ENCODE peak calls at places on chromosomes 1 and 21, in seven cellular contexts. One of them, this sample, is unnamed. For H3K4me1, the result is how much of the 10 kb centered on the place peaks cover.

GRCh38 chr1:24179251-24179895 is 7.7 kb downstream of the IFNLR1 start:
- DNase-seq in tibial nerve: no peak
- DNase-seq in body of pancreas: peak
- DNase-seq in IMR-90: no peak
- DNase-seq in esophagus squamous epithelium: no peak
- DNase-seq in A549: no peak
- DNase-seq in ovary: no peak
- DNase-seq in this sample: no peak

GRCh38 chr1:9629445-9630201 is 21.9 kb upstream of the PIK3CD start:
- DNase-seq in IMR-90: no peak
- DNase-seq in body of pancreas: peak
- DNase-seq in esophagus squamous epithelium: peak
- DNase-seq in tibial nerve: peak
- DNase-seq in A549: no peak
- DNase-seq in ovary: peak
- DNase-seq in this sample: peak

GRCh38 chr1:43582162-43582566 is 51.5 kb downstream of the PTPRF start:
- DNase-seq in esophagus squamous epithelium: no peak
- DNase-seq in body of pancreas: no peak
- DNase-seq in ovary: no peak
- DNase-seq in IMR-90: peak
- DNase-seq in A549: peak
- DNase-seq in tibial nerve: no peak
- DNase-seq in this sample: no peak

GRCh38 chr1:184875218-184875617 is 99.1 kb downstream of the NIBAN1 start:
- DNase-seq in tibial nerve: no peak
- DNase-seq in body of pancreas: no peak
- DNase-seq in IMR-90: no peak
- DNase-seq in A549: no peak
- DNase-seq in ovary: no peak
- DNase-seq in esophagus squamous epithelium: no peak
- DNase-seq in this sample: no peak

GRCh38 chr21:18832950-18833349 is 429.4 kb upstream of the TMPRSS15 start:
- DNase-seq in IMR-90: no peak
- DNase-seq in tibial nerve: no peak
- DNase-seq in ovary: no peak
- DNase-seq in A549: no peak
- DNase-seq in esophagus squamous epithelium: no peak
- DNase-seq in body of pancreas: no peak
- DNase-seq in this sample: no peak

GRCh38 chr1:86207323-86207722 is 50.8 kb upstream of the COL24A1 start:
- DNase-seq in body of pancreas: no peak
- DNase-seq in tibial nerve: no peak
- DNase-seq in IMR-90: peak
- DNase-seq in esophagus squamous epithelium: no peak
- DNase-seq in A549: no peak
- DNase-seq in ovary: no peak
- DNase-seq in this sample: peak

GRCh38 chr1:40638097-40639036 is 27.1 kb downstream of the RIMS3 start:
- DNase-seq in IMR-90: no peak
- DNase-seq in tibial nerve: no peak
- DNase-seq in ovary: no peak
- DNase-seq in A549: no peak
- DNase-seq in esophagus squamous epithelium: no peak
- DNase-seq in body of pancreas: no peak
- DNase-seq in this sample: no peak

GRCh38 chr1:41175546-41175945 is 66.6 kb downstream of the SCMH1 start:
- DNase-seq in IMR-90: peak
- DNase-seq in A549: no peak
- DNase-seq in esophagus squamous epithelium: no peak
- DNase-seq in body of pancreas: no peak
- DNase-seq in tibial nerve: no peak
- DNase-seq in ovary: no peak
- DNase-seq in this sample: no peak

GRCh38 chr1:226506021-226506420 is 42.5 kb upstream of the STUM start:
- DNase-seq in A549: no peak
- DNase-seq in tibial nerve: no peak
- DNase-seq in body of pancreas: no peak
- DNase-seq in esophagus squamous epithelium: no peak
- DNase-seq in IMR-90: no peak
- DNase-seq in ovary: no peak
- DNase-seq in this sample: no peak

GRCh38 chr21:40194181-40194580 is 326.9 kb downstream of the PCP4 start:
- DNase-seq in ovary: no peak
- DNase-seq in esophagus squamous epithelium: no peak
- DNase-seq in body of pancreas: no peak
- DNase-seq in A549: no peak
- DNase-seq in tibial nerve: no peak
- DNase-seq in IMR-90: no peak
- DNase-seq in this sample: no peak

GRCh38 chr1:100353073-100353801 is 931 bp downstream of the CDC14A start:
- DNase-seq in tibial nerve: no peak
- DNase-seq in A549: peak
- DNase-seq in ovary: peak
- DNase-seq in esophagus squamous epithelium: peak
- DNase-seq in body of pancreas: no peak
- DNase-seq in IMR-90: no peak
- DNase-seq in this sample: peak

GRCh38 chr1:153611356-153611755 is 1.6 kb downstream of the S100A16 start:
- DNase-seq in body of pancreas: no peak
- DNase-seq in A549: no peak
- DNase-seq in ovary: no peak
- DNase-seq in tibial nerve: no peak
- DNase-seq in esophagus squamous epithelium: no peak
- DNase-seq in IMR-90: no peak
- DNase-seq in this sample: no peak

GRCh38 chr1:153613406-153613805 is 469 bp upstream of the S100A16 start:
- DNase-seq in A549: no peak
- DNase-seq in body of pancreas: no peak
- DNase-seq in ovary: no peak
- DNase-seq in esophagus squamous epithelium: no peak
- DNase-seq in IMR-90: no peak
- DNase-seq in tibial nerve: no peak
- DNase-seq in this sample: no peak

GRCh38 chr1:153612755-153613331 is at the start of gene S100A16:
- DNase-seq in esophagus squamous epithelium: no peak
- DNase-seq in tibial nerve: peak
- DNase-seq in body of pancreas: peak
- DNase-seq in IMR-90: peak
- DNase-seq in ovary: peak
- DNase-seq in A549: peak
- DNase-seq in this sample: peak

GRCh38 chr1:153611024-153611352 is 1.9 kb downstream of the S100A16 start:
- DNase-seq in A549: no peak
- DNase-seq in body of pancreas: no peak
- DNase-seq in IMR-90: no peak
- DNase-seq in ovary: no peak
- DNase-seq in tibial nerve: no peak
- DNase-seq in esophagus squamous epithelium: no peak
- DNase-seq in this sample: no peak

DNA sequence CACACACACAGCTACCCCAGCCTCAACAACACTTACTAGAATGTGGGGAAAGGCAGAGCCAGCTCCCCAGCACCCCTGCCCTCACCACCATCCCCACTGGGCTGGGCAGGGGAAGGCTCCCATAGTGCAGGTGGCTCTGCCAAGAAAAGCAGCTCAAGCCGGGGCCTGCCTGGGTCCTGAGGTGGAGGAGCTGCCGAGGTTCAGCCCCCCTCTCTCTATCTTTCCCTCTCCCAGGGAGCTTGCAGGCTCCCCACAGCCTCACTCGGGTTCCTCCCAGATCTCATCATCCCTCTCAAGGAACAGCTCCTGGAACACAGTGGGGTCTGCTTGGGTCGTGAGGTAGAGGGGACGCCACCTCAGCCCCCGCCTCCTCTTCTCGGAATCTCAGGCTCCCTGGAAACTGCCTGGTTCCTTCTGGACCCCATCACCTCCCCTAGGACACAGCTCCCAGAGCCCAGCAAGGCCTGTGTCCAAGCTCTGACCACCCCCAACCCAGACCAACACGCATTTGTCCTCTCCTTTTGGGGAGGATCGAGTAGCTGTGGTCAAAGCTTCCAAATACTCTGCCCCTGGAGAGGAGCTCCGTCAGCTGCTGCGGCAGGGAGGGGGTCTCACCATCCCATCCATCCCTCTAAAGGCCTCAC is 704 bp downstream of the S100A16 start:
- DNase-seq in ovary: peak
- DNase-seq in esophagus squamous epithelium: no peak
- DNase-seq in body of pancreas: peak
- DNase-seq in A549: no peak
- DNase-seq in IMR-90: no peak
- DNase-seq in tibial nerve: no peak
- DNase-seq in this sample: no peak
- H3K4me3 ChIP-seq in ovary: peak
- H3K4me3 ChIP-seq in esophagus squamous epithelium: peak
- H3K4me3 ChIP-seq in body of pancreas: peak
- H3K4me3 ChIP-seq in A549: peak
- H3K4me3 ChIP-seq in IMR-90: peak
- H3K4me3 ChIP-seq in tibial nerve: peak
- H3K4me3 ChIP-seq in this sample: peak

GRCh38 chr1:247417786-247418185 is 1.8 kb downstream of the NLRP3 start:
- DNase-seq in body of pancreas: no peak
- DNase-seq in tibial nerve: no peak
- DNase-seq in A549: no peak
- DNase-seq in IMR-90: no peak
- DNase-seq in esophagus squamous epithelium: no peak
- DNase-seq in ovary: no peak
- DNase-seq in this sample: no peak

GRCh38 chr1:247411583-247412295 is 4.2 kb upstream of the NLRP3 start:
- DNase-seq in A549: no peak
- DNase-seq in ovary: no peak
- DNase-seq in esophagus squamous epithelium: no peak
- DNase-seq in tibial nerve: no peak
- DNase-seq in body of pancreas: no peak
- DNase-seq in IMR-90: no peak
- DNase-seq in this sample: no peak

GRCh38 chr1:247421074-247421473 is 5.1 kb downstream of the NLRP3 start:
- DNase-seq in A549: no peak
- DNase-seq in body of pancreas: no peak
- DNase-seq in ovary: no peak
- DNase-seq in esophagus squamous epithelium: no peak
- DNase-seq in tibial nerve: no peak
- DNase-seq in IMR-90: no peak
- DNase-seq in this sample: no peak

GRCh38 chr1:247419326-247419725 is 3.4 kb downstream of the NLRP3 start:
- DNase-seq in esophagus squamous epithelium: no peak
- DNase-seq in A549: no peak
- DNase-seq in IMR-90: no peak
- DNase-seq in tibial nerve: no peak
- DNase-seq in body of pancreas: no peak
- DNase-seq in ovary: no peak
- DNase-seq in this sample: no peak

GRCh38 chr1:247415423-247416361 is at the start of gene NLRP3:
- DNase-seq in IMR-90: no peak
- DNase-seq in A549: no peak
- DNase-seq in tibial nerve: peak
- DNase-seq in ovary: no peak
- DNase-seq in esophagus squamous epithelium: no peak
- DNase-seq in body of pancreas: peak
- DNase-seq in this sample: peak
- TF ChIP-seq POLR2A in IMR-90: no peak
- TF ChIP-seq POLR2A in A549: no peak
- TF ChIP-seq POLR2A in tibial nerve: no peak
- TF ChIP-seq POLR2A in ovary: no peak
- TF ChIP-seq POLR2A in esophagus squamous epithelium: no peak
- TF ChIP-seq POLR2A in body of pancreas: peak
- TF ChIP-seq POLR2A in this sample: no peak

GRCh38 chr1:66261370-66261769 is 272.6 kb upstream of the SGIP1 start:
- DNase-seq in body of pancreas: no peak
- DNase-seq in tibial nerve: no peak
- DNase-seq in IMR-90: no peak
- DNase-seq in A549: no peak
- DNase-seq in ovary: no peak
- DNase-seq in esophagus squamous epithelium: no peak
- DNase-seq in this sample: no peak
- H3K4me1 ChIP-seq in body of pancreas: under half
- H3K4me1 ChIP-seq in tibial nerve: under half
- H3K4me1 ChIP-seq in IMR-90: under half
- H3K4me1 ChIP-seq in A549: half or more
- H3K4me1 ChIP-seq in ovary: under half
- H3K4me1 ChIP-seq in esophagus squamous epithelium: under half
- H3K4me1 ChIP-seq in this sample: under half

DNA sequence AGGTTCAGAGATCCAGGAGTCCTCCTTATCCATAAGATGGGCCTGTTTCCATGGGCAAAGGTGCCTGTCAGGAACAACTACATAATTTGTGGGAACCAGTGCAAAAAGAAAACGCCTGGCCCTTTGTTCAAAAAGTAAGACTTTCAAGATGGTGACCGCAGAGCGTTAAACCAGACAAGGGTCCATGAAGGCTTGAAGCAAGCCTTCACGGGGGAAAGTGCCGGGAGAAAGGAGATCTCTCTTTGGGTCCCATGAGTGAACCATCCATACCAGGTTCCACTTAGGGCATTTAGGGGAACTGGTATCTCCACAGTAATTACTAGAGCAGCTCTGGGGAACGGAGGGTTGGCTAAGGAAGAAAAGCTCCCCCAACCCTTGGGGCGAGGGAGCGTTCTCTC is 927 bp upstream of the RASSF5 start:
- DNase-seq in tibial nerve: no peak
- DNase-seq in esophagus squamous epithelium: no peak
- DNase-seq in ovary: no peak
- DNase-seq in IMR-90: no peak
- DNase-seq in A549: no peak
- DNase-seq in body of pancreas: no peak
- DNase-seq in this sample: peak
- H3K4me3 ChIP-seq in tibial nerve: peak
- H3K4me3 ChIP-seq in esophagus squamous epithelium: peak
- H3K4me3 ChIP-seq in ovary: no peak
- H3K4me3 ChIP-seq in IMR-90: no peak
- H3K4me3 ChIP-seq in A549: no peak
- H3K4me3 ChIP-seq in body of pancreas: no peak
- H3K4me3 ChIP-seq in this sample: peak

GRCh38 chr1:241640149-241640866 is at the start of the genes CHML and OPN3:
- DNase-seq in IMR-90: peak
- DNase-seq in A549: peak
- DNase-seq in esophagus squamous epithelium: peak
- DNase-seq in body of pancreas: peak
- DNase-seq in ovary: peak
- DNase-seq in tibial nerve: peak
- DNase-seq in this sample: peak
- TF ChIP-seq POLR2A in IMR-90: peak
- TF ChIP-seq POLR2A in A549: peak
- TF ChIP-seq POLR2A in esophagus squamous epithelium: no peak
- TF ChIP-seq POLR2A in body of pancreas: no peak
- TF ChIP-seq POLR2A in ovary: peak
- TF ChIP-seq POLR2A in tibial nerve: peak
- TF ChIP-seq POLR2A in this sample: peak